ENCODE peak calls at places on chromosomes 3 and 15, in four cellular contexts. One of them, this sample, is unnamed.

GRCh38 chr3:58490860-58491501 is 915 bp upstream of the KCTD6 start:
- DNase-seq in H1: no peak
- DNase-seq in HepG2: no peak
- DNase-seq in K562: no peak
- DNase-seq in this sample: no peak

GRCh38 chr3:172404237-172404962 is 43.9 kb downstream of the GHSR start:
- DNase-seq in H1: no peak
- DNase-seq in HepG2: no peak
- DNase-seq in K562: no peak
- DNase-seq in this sample: no peak

GRCh38 chr3:53134631-53135232 is 4.5 kb upstream of the RFT1 start:
- DNase-seq in H1: peak; percentile 78
- DNase-seq in HepG2: peak; percentile 61
- DNase-seq in K562: peak; percentile 42
- DNase-seq in this sample: peak; percentile 76

GRCh38 chr3:154334973-154335420 is 10.7 kb upstream of the DHX36 start:
- DNase-seq in H1: no peak
- DNase-seq in HepG2: peak; percentile 20
- DNase-seq in K562: peak; percentile 20
- DNase-seq in this sample: peak; percentile 45

GRCh38 chr3:130341388-130341787 is 4.1 kb upstream of the COL6A5 start:
- DNase-seq in H1: no peak
- DNase-seq in HepG2: no peak
- DNase-seq in K562: no peak
- DNase-seq in this sample: no peak

GRCh38 chr3:74267126-74267525 is 347.3 kb downstream of the CNTN3 start:
- DNase-seq in H1: no peak
- DNase-seq in HepG2: no peak
- DNase-seq in K562: no peak
- DNase-seq in this sample: no peak

GRCh38 chr15:78739996-78740903 is 71.0 kb downstream of the ADAMTS7 start:
- DNase-seq in H1: peak; percentile 96
- DNase-seq in HepG2: peak; percentile 57
- DNase-seq in K562: peak; percentile 45
- DNase-seq in this sample: no peak

GRCh38 chr3:42507252-42507651 is 4.8 kb downstream of the VIPR1 start:
- DNase-seq in H1: no peak
- DNase-seq in HepG2: no peak
- DNase-seq in K562: no peak
- DNase-seq in this sample: no peak

GRCh38 chr3:66363133-66363532 is 137.7 kb downstream of the LRIG1 start:
- DNase-seq in H1: no peak
- DNase-seq in HepG2: no peak
- DNase-seq in K562: no peak
- DNase-seq in this sample: no peak

GRCh38 chr3:173893066-173893465 is 495.5 kb downstream of the NLGN1 start:
- DNase-seq in H1: no peak
- DNase-seq in HepG2: no peak
- DNase-seq in K562: no peak
- DNase-seq in this sample: no peak

GRCh38 chr15:73599934-73600333 is 33.3 kb downstream of the NPTN start:
- DNase-seq in H1: no peak
- DNase-seq in HepG2: no peak
- DNase-seq in K562: no peak
- DNase-seq in this sample: peak; percentile 35

GRCh38 chr3:37995652-37996641 is 5.4 kb downstream of the VILL start:
- DNase-seq in H1: no peak
- DNase-seq in HepG2: peak; percentile 39
- DNase-seq in K562: no peak
- DNase-seq in this sample: no peak

GRCh38 chr15:53260647-53261046 is 470.5 kb upstream of the ONECUT1 start:
- DNase-seq in H1: no peak
- DNase-seq in HepG2: no peak
- DNase-seq in K562: no peak
- DNase-seq in this sample: no peak

GRCh38 chr15:31867536-31868442 is 162.5 kb upstream of the CHRNA7 start:
- DNase-seq in H1: peak; percentile 79
- DNase-seq in HepG2: peak; percentile 20
- DNase-seq in K562: peak; percentile 57
- DNase-seq in this sample: peak; percentile 55

GRCh38 chr15:88655780-88656488 is 17.1 kb downstream of the ISG20 start:
- DNase-seq in H1: no peak
- DNase-seq in HepG2: no peak
- DNase-seq in K562: no peak
- DNase-seq in this sample: no peak

GRCh38 chr3:147775411-147775810 is 366.2 kb downstream of the ZIC1 start:
- DNase-seq in H1: no peak
- DNase-seq in HepG2: no peak
- DNase-seq in K562: no peak
- DNase-seq in this sample: no peak

GRCh38 chr3:190533511-190534282 is 19.8 kb downstream of the IL1RAP start:
- DNase-seq in H1: no peak
- DNase-seq in HepG2: no peak
- DNase-seq in K562: no peak
- DNase-seq in this sample: peak; percentile 43

GRCh38 chr3:64235605-64236004 is 10.3 kb upstream of the PRICKLE2 start:
- DNase-seq in H1: no peak
- DNase-seq in HepG2: no peak
- DNase-seq in K562: no peak
- DNase-seq in this sample: no peak

GRCh38 chr3:181726351-181727121 is 14.8 kb downstream of the SOX2 start:
- DNase-seq in H1: peak; percentile 84
- DNase-seq in HepG2: no peak
- DNase-seq in K562: no peak
- DNase-seq in this sample: peak; percentile 47

GRCh38 chr3:51706788-51707731 is at the start of gene GRM2:
- DNase-seq in H1: peak; percentile 90
- DNase-seq in HepG2: peak; percentile 73
- DNase-seq in K562: peak; percentile 87
- DNase-seq in this sample: no peak

GRCh38 chr3:49713336-49714105 is 6.0 kb downstream of the AMIGO3 start:
- DNase-seq in H1: peak; percentile 44
- DNase-seq in HepG2: no peak
- DNase-seq in K562: no peak
- DNase-seq in this sample: no peak

GRCh38 chr3:177554900-177555759 is 357.8 kb upstream of the TBL1XR1 start:
- DNase-seq in H1: no peak
- DNase-seq in HepG2: no peak
- DNase-seq in K562: no peak
- DNase-seq in this sample: no peak

GRCh38 chr15:62770752-62771151 is 271.8 kb upstream of the TPM1 start:
- DNase-seq in H1: no peak
- DNase-seq in HepG2: no peak
- DNase-seq in K562: no peak
- DNase-seq in this sample: no peak

GRCh38 chr3:162007722-162008121 is 511.1 kb downstream of the OTOL1 start:
- DNase-seq in H1: no peak
- DNase-seq in HepG2: no peak
- DNase-seq in K562: no peak
- DNase-seq in this sample: no peak

GRCh38 chr15:36177590-36178281 is 401.7 kb upstream of the CDIN1 start:
- DNase-seq in H1: no peak
- DNase-seq in HepG2: no peak
- DNase-seq in K562: no peak
- DNase-seq in this sample: no peak

GRCh38 chr3:50604628-50605588 is 6.7 kb downstream of the CISH start:
- DNase-seq in H1: no peak
- DNase-seq in HepG2: no peak
- DNase-seq in K562: no peak
- DNase-seq in this sample: no peak

GRCh38 chr15:59885832-59886231 is 118.3 kb upstream of the FOXB1 start:
- DNase-seq in H1: no peak
- DNase-seq in HepG2: no peak
- DNase-seq in K562: no peak
- DNase-seq in this sample: no peak

GRCh38 chr3:47319952-47320351 is 37.2 kb downstream of the KLHL18 start:
- DNase-seq in H1: no peak
- DNase-seq in HepG2: no peak
- DNase-seq in K562: no peak
- DNase-seq in this sample: no peak

GRCh38 chr3:46448721-46449120 is 16.0 kb downstream of the LTF start:
- DNase-seq in H1: no peak
- DNase-seq in HepG2: no peak
- DNase-seq in K562: no peak
- DNase-seq in this sample: no peak

GRCh38 chr3:175956964-175957363 is 1097.8 kb downstream of the NAALADL2 start:
- DNase-seq in H1: peak; percentile 51
- DNase-seq in HepG2: no peak
- DNase-seq in K562: no peak
- DNase-seq in this sample: no peak

GRCh38 chr3:125481786-125482185 is 38.2 kb downstream of the SNX4 start:
- DNase-seq in H1: no peak
- DNase-seq in HepG2: no peak
- DNase-seq in K562: no peak
- DNase-seq in this sample: no peak

GRCh38 chr3:22353126-22353525 is 602.1 kb upstream of the ZNF385D start:
- DNase-seq in H1: no peak
- DNase-seq in HepG2: no peak
- DNase-seq in K562: no peak
- DNase-seq in this sample: no peak

DNA sequence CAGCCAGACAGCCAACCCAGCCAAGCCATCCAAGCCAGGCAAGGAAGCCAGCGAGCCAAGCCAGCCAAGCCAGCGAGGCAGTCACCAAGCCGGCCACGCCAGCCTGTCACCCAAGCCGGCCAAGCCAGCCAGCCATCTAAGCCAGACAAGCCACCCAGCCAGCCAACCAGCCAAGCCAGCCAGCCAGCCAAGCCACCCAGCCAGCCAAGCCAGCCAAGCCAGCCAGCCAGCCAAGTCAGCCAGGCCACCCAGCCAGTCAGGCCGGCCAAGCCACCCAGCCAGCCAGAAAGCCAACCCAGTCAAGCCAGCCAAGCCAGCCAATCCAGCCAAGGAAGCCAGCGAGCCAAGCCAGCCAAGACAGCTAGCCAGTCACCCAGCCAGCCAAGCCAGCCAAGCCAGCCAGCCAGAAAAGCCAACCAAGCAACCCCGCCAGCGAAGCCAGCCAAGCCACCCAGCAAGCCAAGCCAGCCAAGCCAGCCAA is 201.2 kb downstream of the GOLGA6L6 start:
- DNase-seq in H1: no peak
- DNase-seq in HepG2: no peak
- DNase-seq in K562: peak; percentile 20
- DNase-seq in this sample: no peak
- TF ChIP-seq RNF2 in H1: no peak
- TF ChIP-seq RNF2 in HepG2: no peak
- TF ChIP-seq RNF2 in K562: no peak
- TF ChIP-seq RNF2 in this sample: no peak

DNA sequence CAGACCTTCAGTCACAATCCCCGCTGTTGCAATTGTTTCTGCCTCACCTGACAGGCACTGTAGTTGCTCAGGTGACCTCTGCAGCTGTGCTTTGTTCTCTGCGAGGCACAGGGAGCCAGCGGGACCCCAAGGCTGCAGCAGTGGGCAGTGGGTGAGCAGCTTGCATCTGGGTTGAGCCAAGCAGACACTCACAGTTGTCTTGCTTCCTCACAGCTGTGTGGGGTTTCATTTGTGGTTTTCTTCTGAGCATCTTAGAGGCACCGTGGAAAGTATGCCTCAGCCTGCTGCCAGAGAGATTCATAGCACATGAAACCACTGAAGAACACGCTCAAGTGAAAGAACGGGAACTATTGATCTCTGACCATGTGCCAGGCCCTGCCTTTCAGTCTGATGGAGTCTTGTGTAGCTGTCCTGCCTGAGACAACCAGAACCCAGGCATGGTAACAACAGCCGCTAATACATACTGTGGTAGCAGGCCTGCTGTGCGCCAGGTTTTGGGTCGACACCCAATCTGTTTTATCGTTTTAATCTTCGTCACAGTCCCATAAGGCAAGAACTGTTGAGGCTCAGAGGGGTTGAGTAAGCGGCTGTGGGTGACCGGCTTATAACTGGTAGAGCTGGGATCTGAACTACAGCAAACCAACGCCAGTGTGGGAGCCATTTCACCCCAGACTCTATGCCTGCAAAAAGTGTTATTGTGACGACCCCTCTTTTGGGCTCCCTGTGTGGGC is 33.4 kb downstream of the GRK7 start:
- DNase-seq in H1: no peak
- DNase-seq in HepG2: no peak
- DNase-seq in K562: no peak
- DNase-seq in this sample: no peak
- TF ChIP-seq RNF2 in H1: no peak
- TF ChIP-seq RNF2 in HepG2: no peak
- TF ChIP-seq RNF2 in K562: no peak
- TF ChIP-seq RNF2 in this sample: no peak

DNA sequence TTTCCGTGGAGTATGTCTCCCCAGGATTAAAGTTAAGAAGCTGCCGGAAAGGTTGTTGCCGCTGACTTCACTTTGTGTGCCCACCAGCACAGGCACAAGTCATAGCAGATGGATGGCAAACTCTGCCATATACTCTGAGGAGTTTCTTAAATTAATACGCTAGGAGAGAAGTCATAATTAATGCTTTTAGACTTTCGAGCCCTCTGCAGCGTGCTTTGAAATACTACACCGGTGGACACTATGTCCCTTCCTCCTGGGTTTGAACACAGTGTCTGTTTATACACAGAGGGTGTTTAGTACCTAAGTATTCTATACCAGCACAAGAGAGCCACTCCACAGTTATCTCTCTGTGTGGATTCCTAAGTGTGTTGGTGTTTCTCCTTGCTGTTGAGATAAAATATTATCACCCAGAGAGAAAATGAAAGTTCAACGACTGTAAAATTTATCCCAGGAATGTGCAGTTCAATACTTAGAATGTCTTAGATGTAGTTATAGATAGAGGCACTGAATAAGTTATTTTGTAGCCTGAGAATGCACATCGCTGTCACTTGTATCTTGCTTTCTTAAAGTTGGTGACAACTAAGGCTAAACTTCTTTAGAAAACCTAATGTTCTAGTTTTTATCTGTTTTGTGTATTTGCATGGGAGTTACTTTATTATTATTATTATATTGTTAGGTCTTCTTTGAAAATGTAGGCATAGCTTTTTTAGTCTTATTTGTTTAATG is 1.6 kb downstream of the MBNL1 start:
- DNase-seq in H1: no peak
- DNase-seq in HepG2: peak; percentile 39
- DNase-seq in K562: no peak
- DNase-seq in this sample: no peak
- TF ChIP-seq RNF2 in H1: no peak
- TF ChIP-seq RNF2 in HepG2: no peak
- TF ChIP-seq RNF2 in K562: no peak
- TF ChIP-seq RNF2 in this sample: no peak

DNA sequence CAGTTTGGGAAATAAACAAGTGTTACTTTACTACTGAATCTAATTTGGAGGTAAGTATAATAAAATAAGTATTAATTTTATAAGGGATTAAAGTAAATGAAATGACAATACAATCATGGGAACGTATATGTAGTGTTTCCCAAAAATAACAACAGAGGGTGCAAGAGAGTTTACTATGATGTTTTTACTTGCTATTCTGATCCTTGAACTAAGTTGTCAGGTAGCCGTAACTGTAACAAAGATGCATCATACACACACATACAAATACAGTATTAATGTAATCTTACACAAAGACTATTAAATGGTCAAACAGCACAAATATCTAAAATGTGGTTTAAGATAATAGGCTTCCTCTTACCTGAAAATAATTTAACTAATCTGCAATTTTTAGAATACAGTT is 311.4 kb downstream of the TBC1D5 start:
- DNase-seq in H1: no peak
- DNase-seq in HepG2: peak; percentile 9
- DNase-seq in K562: no peak
- DNase-seq in this sample: peak; percentile 20
- TF ChIP-seq RNF2 in H1: no peak
- TF ChIP-seq RNF2 in HepG2: no peak
- TF ChIP-seq RNF2 in K562: no peak
- TF ChIP-seq RNF2 in this sample: no peak

GRCh38 chr3:14548321-14548729 is 8.2 kb upstream of the GRIP2 start:
- DNase-seq in H1: peak; percentile 76
- DNase-seq in HepG2: peak; percentile 56
- DNase-seq in K562: peak; percentile 76
- DNase-seq in this sample: peak; percentile 76
- TF ChIP-seq RNF2 in H1: no peak
- TF ChIP-seq RNF2 in HepG2: no peak
- TF ChIP-seq RNF2 in K562: no peak
- TF ChIP-seq RNF2 in this sample: no peak

This sample was measured in A549.